ENCODE peak calls at places on chromosome 16, in four cellular contexts. Q, G, Z and M are unnamed samples.

GRCh38 chr16:79980650-79981521 is 380.3 kb upstream of the MAF start:
- DNase-seq in Q (no peak), G (no peak), Z (no peak), M (no peak)

GRCh38 chr16:57998484-57998883 is 2.0 kb downstream of the ZNF319 start:
- DNase-seq in Z (no peak), Q (no peak), G (peak), M (peak)

GRCh38 chr16:50627419-50627818 is 53.7 kb downstream of the SNX20 start:
- DNase-seq in Q (no peak), G (peak), Z (no peak), M (peak)

GRCh38 chr16:8795096-8795495 is 2.3 kb downstream of the TMEM186 start:
- DNase-seq in G (no peak), Q (no peak), Z (peak), M (no peak)

GRCh38 chr16:26263406-26263805 is 571.6 kb downstream of the HS3ST4 start:
- DNase-seq in G (no peak), Z (no peak), Q (no peak), M (no peak)

GRCh38 chr16:27216297-27216885 is 13.1 kb downstream of the KDM8 start:
- DNase-seq in Q (no peak), Z (no peak), G (no peak), M (no peak)

GRCh38 chr16:65576139-65576538 is 454.3 kb upstream of the CDH11 start:
- DNase-seq in Z (no peak), Q (no peak), G (no peak), M (no peak)

GRCh38 chr16:89449726-89450335 is 40.5 kb downstream of the ANKRD11 start:
- DNase-seq in Z (no peak), G (no peak), Q (no peak), M (no peak)

GRCh38 chr16:57278494-57278893 is 6.0 kb downstream of the PLLP start:
- DNase-seq in Q (no peak), Z (no peak), G (no peak), M (no peak)

GRCh38 chr16:3922241-3922640 is 41.7 kb upstream of the CREBBP start:
- DNase-seq in G (no peak), Q (peak), Z (no peak), M (no peak)

GRCh38 chr16:4679854-4680636 is 13.3 kb upstream of the NUDT16L1 start:
- DNase-seq in G (peak), Q (peak), Z (no peak), M (no peak)

GRCh38 chr16:10519929-10520868 is 60.2 kb downstream of the EMP2 start:
- DNase-seq in Q (no peak), G (no peak), Z (peak), M (no peak)

GRCh38 chr16:12901204-12901596 is 198 bp upstream of the SHISA9 start:
- DNase-seq in Q (no peak), Z (no peak), G (peak), M (peak)

GRCh38 chr16:8796469-8797363 is 723 bp downstream of the TMEM186 start:
- DNase-seq in Q (no peak), Z (no peak), G (no peak), M (no peak)

GRCh38 chr16:5349661-5350060 is 252.1 kb upstream of the EEF2KMT start:
- DNase-seq in Q (no peak), Z (no peak), G (no peak), M (peak)

GRCh38 chr16:68005786-68006286 is 6.6 kb upstream of the DPEP2 start:
- DNase-seq in Q (peak), Z (no peak), G (peak), M (no peak)

GRCh38 chr16:72372646-72373045 is 200.7 kb upstream of the PMFBP1 start:
- DNase-seq in Z (no peak), G (no peak), Q (no peak), M (no peak)

GRCh38 chr16:89155184-89155679 is 16.3 kb upstream of the CDH15 start:
- DNase-seq in Q (peak), G (no peak), Z (no peak), M (no peak)

GRCh38 chr16:83706394-83706793 is 101.4 kb upstream of the HSBP1 start:
- DNase-seq in G (no peak), Z (no peak), Q (no peak), M (no peak)

GRCh38 chr16:81319221-81319912 is 4.6 kb downstream of the GAN start:
- DNase-seq in Z (no peak), Q (no peak), G (no peak), M (no peak)

GRCh38 chr16:85650864-85651811 is 37.6 kb downstream of the GINS2 start:
- DNase-seq in Q (no peak), Z (no peak), G (no peak), M (no peak)

GRCh38 chr16:49260956-49261530 is 20.6 kb downstream of the CBLN1 start:
- DNase-seq in Z (no peak), G (no peak), Q (no peak), M (no peak)